ENCODE peak calls at places on chromosomes 13 and 19, in ten cellular contexts. One of them, this sample, is unnamed. For H3K9me3 and H3K36me3, the result is how much of the 10 kb centered on the place peaks cover.

GRCh38 chr13:74687452-74688180 is 553.4 kb upstream of the KLF12 start:
- DNase-seq in mammary epithelial cell: no peak
- DNase-seq in psoas muscle: no peak
- DNase-seq in endothelial cell of umbilical vein: peak
- DNase-seq in heart left ventricle: no peak
- DNase-seq in uterus: peak
- DNase-seq in gastrocnemius medialis: no peak
- DNase-seq in CD8-positive, alpha-beta T cell: no peak
- DNase-seq in heart right ventricle: no peak
- DNase-seq in ovary: no peak
- DNase-seq in this sample: no peak

GRCh38 chr13:26785845-26786630 is 25.5 kb upstream of the GPR12 start:
- DNase-seq in mammary epithelial cell: peak
- DNase-seq in psoas muscle: peak
- DNase-seq in endothelial cell of umbilical vein: no peak
- DNase-seq in heart left ventricle: no peak
- DNase-seq in uterus: no peak
- DNase-seq in gastrocnemius medialis: peak
- DNase-seq in CD8-positive, alpha-beta T cell: peak
- DNase-seq in heart right ventricle: peak
- DNase-seq in ovary: no peak
- DNase-seq in this sample: no peak

GRCh38 chr19:1949304-1950101 is 8.5 kb downstream of the CSNK1G2 start:
- DNase-seq in mammary epithelial cell: no peak
- DNase-seq in psoas muscle: no peak
- DNase-seq in endothelial cell of umbilical vein: no peak
- DNase-seq in heart left ventricle: no peak
- DNase-seq in uterus: no peak
- DNase-seq in gastrocnemius medialis: no peak
- DNase-seq in CD8-positive, alpha-beta T cell: no peak
- DNase-seq in heart right ventricle: no peak
- DNase-seq in ovary: no peak
- DNase-seq in this sample: no peak

GRCh38 chr13:23660249-23660648 is 90.0 kb downstream of the TNFRSF19 start:
- DNase-seq in mammary epithelial cell: no peak
- DNase-seq in psoas muscle: no peak
- DNase-seq in endothelial cell of umbilical vein: no peak
- DNase-seq in heart left ventricle: no peak
- DNase-seq in uterus: no peak
- DNase-seq in gastrocnemius medialis: no peak
- DNase-seq in CD8-positive, alpha-beta T cell: no peak
- DNase-seq in heart right ventricle: no peak
- DNase-seq in ovary: no peak
- DNase-seq in this sample: no peak

GRCh38 chr19:55676384-55676783 is 1.4 kb downstream of the EPN1 start:
- DNase-seq in mammary epithelial cell: peak
- DNase-seq in psoas muscle: no peak
- DNase-seq in endothelial cell of umbilical vein: no peak
- DNase-seq in heart left ventricle: no peak
- DNase-seq in uterus: no peak
- DNase-seq in gastrocnemius medialis: peak
- DNase-seq in CD8-positive, alpha-beta T cell: no peak
- DNase-seq in heart right ventricle: no peak
- DNase-seq in ovary: no peak
- DNase-seq in this sample: no peak

GRCh38 chr13:31201341-31202024 is 1.7 kb downstream of the B3GLCT start:
- DNase-seq in mammary epithelial cell: peak
- DNase-seq in psoas muscle: peak
- DNase-seq in endothelial cell of umbilical vein: no peak
- DNase-seq in heart left ventricle: no peak
- DNase-seq in uterus: peak
- DNase-seq in gastrocnemius medialis: peak
- DNase-seq in CD8-positive, alpha-beta T cell: no peak
- DNase-seq in heart right ventricle: no peak
- DNase-seq in ovary: no peak
- DNase-seq in this sample: peak

GRCh38 chr13:35457258-35457657 is 19.2 kb downstream of the MAB21L1 start:
- DNase-seq in mammary epithelial cell: no peak
- DNase-seq in psoas muscle: no peak
- DNase-seq in endothelial cell of umbilical vein: no peak
- DNase-seq in heart left ventricle: no peak
- DNase-seq in uterus: no peak
- DNase-seq in gastrocnemius medialis: no peak
- DNase-seq in CD8-positive, alpha-beta T cell: no peak
- DNase-seq in heart right ventricle: no peak
- DNase-seq in ovary: no peak
- DNase-seq in this sample: no peak

GRCh38 chr19:5016781-5017180 is 47.9 kb downstream of the KDM4B start:
- DNase-seq in mammary epithelial cell: no peak
- DNase-seq in psoas muscle: no peak
- DNase-seq in endothelial cell of umbilical vein: no peak
- DNase-seq in heart left ventricle: peak
- DNase-seq in uterus: no peak
- DNase-seq in gastrocnemius medialis: no peak
- DNase-seq in CD8-positive, alpha-beta T cell: no peak
- DNase-seq in heart right ventricle: no peak
- DNase-seq in ovary: no peak
- DNase-seq in this sample: no peak

GRCh38 chr19:46868444-46868843 is 7.6 kb downstream of the ARHGAP35 start:
- DNase-seq in mammary epithelial cell: no peak
- DNase-seq in psoas muscle: no peak
- DNase-seq in endothelial cell of umbilical vein: no peak
- DNase-seq in heart left ventricle: no peak
- DNase-seq in uterus: no peak
- DNase-seq in gastrocnemius medialis: no peak
- DNase-seq in CD8-positive, alpha-beta T cell: no peak
- DNase-seq in heart right ventricle: no peak
- DNase-seq in ovary: no peak
- DNase-seq in this sample: no peak

GRCh38 chr13:72180253-72180952 is 313.4 kb upstream of the DACH1 start:
- DNase-seq in mammary epithelial cell: peak
- DNase-seq in psoas muscle: no peak
- DNase-seq in endothelial cell of umbilical vein: no peak
- DNase-seq in heart left ventricle: no peak
- DNase-seq in uterus: no peak
- DNase-seq in gastrocnemius medialis: no peak
- DNase-seq in CD8-positive, alpha-beta T cell: no peak
- DNase-seq in heart right ventricle: no peak
- DNase-seq in ovary: no peak
- DNase-seq in this sample: no peak
- TF ChIP-seq CTCF in mammary epithelial cell: no peak
- TF ChIP-seq CTCF in psoas muscle: no peak
- TF ChIP-seq CTCF in endothelial cell of umbilical vein: no peak
- TF ChIP-seq CTCF in heart left ventricle: no peak
- TF ChIP-seq CTCF in uterus: no peak
- TF ChIP-seq CTCF in gastrocnemius medialis: no peak
- TF ChIP-seq CTCF in CD8-positive, alpha-beta T cell: no peak
- TF ChIP-seq CTCF in heart right ventricle: no peak
- TF ChIP-seq CTCF in ovary: no peak
- TF ChIP-seq CTCF in this sample: no peak

GRCh38 chr19:52095172-52096014 is at the start of gene ZNF841:
- DNase-seq in mammary epithelial cell: peak
- DNase-seq in psoas muscle: peak
- DNase-seq in endothelial cell of umbilical vein: peak
- DNase-seq in heart left ventricle: peak
- DNase-seq in uterus: peak
- DNase-seq in gastrocnemius medialis: peak
- DNase-seq in CD8-positive, alpha-beta T cell: peak
- DNase-seq in heart right ventricle: peak
- DNase-seq in ovary: peak
- DNase-seq in this sample: peak

GRCh38 chr19:52094526-52094925 is 1.0 kb downstream of the ZNF841 start:
- DNase-seq in mammary epithelial cell: no peak
- DNase-seq in psoas muscle: no peak
- DNase-seq in endothelial cell of umbilical vein: no peak
- DNase-seq in heart left ventricle: no peak
- DNase-seq in uterus: no peak
- DNase-seq in gastrocnemius medialis: no peak
- DNase-seq in CD8-positive, alpha-beta T cell: no peak
- DNase-seq in heart right ventricle: no peak
- DNase-seq in ovary: no peak
- DNase-seq in this sample: no peak

GRCh38 chr19:52102782-52103181 is 7.2 kb upstream of the ZNF841 start:
- DNase-seq in mammary epithelial cell: no peak
- DNase-seq in psoas muscle: no peak
- DNase-seq in endothelial cell of umbilical vein: no peak
- DNase-seq in heart left ventricle: no peak
- DNase-seq in uterus: no peak
- DNase-seq in gastrocnemius medialis: no peak
- DNase-seq in CD8-positive, alpha-beta T cell: no peak
- DNase-seq in heart right ventricle: no peak
- DNase-seq in ovary: no peak
- DNase-seq in this sample: no peak

GRCh38 chr19:52102163-52102562 is 6.6 kb upstream of the ZNF841 start:
- DNase-seq in mammary epithelial cell: peak
- DNase-seq in psoas muscle: no peak
- DNase-seq in endothelial cell of umbilical vein: no peak
- DNase-seq in heart left ventricle: no peak
- DNase-seq in uterus: no peak
- DNase-seq in gastrocnemius medialis: no peak
- DNase-seq in CD8-positive, alpha-beta T cell: no peak
- DNase-seq in heart right ventricle: no peak
- DNase-seq in ovary: no peak
- DNase-seq in this sample: no peak

GRCh38 chr19:52099497-52100138 is 4.1 kb upstream of the ZNF841 start:
- DNase-seq in mammary epithelial cell: peak
- DNase-seq in psoas muscle: no peak
- DNase-seq in endothelial cell of umbilical vein: no peak
- DNase-seq in heart left ventricle: no peak
- DNase-seq in uterus: no peak
- DNase-seq in gastrocnemius medialis: no peak
- DNase-seq in CD8-positive, alpha-beta T cell: no peak
- DNase-seq in heart right ventricle: no peak
- DNase-seq in ovary: no peak
- DNase-seq in this sample: no peak
- H3K9me3 ChIP-seq in mammary epithelial cell: under half
- H3K9me3 ChIP-seq in psoas muscle: half or more
- H3K9me3 ChIP-seq in endothelial cell of umbilical vein: under half
- H3K9me3 ChIP-seq in heart left ventricle: under half
- H3K9me3 ChIP-seq in uterus: under half
- H3K9me3 ChIP-seq in gastrocnemius medialis: under half
- H3K9me3 ChIP-seq in CD8-positive, alpha-beta T cell: under half
- H3K9me3 ChIP-seq in heart right ventricle: half or more
- H3K9me3 ChIP-seq in ovary: under half
- H3K9me3 ChIP-seq in this sample: under half

GRCh38 chr13:110575322-110576069 is 14.0 kb upstream of the RAB20 start:
- DNase-seq in mammary epithelial cell: no peak
- DNase-seq in psoas muscle: peak
- DNase-seq in endothelial cell of umbilical vein: no peak
- DNase-seq in heart left ventricle: no peak
- DNase-seq in uterus: no peak
- DNase-seq in gastrocnemius medialis: peak
- DNase-seq in CD8-positive, alpha-beta T cell: no peak
- DNase-seq in heart right ventricle: peak
- DNase-seq in ovary: no peak
- DNase-seq in this sample: no peak
- H3K36me3 ChIP-seq in mammary epithelial cell: under half
- H3K36me3 ChIP-seq in psoas muscle: under half
- H3K36me3 ChIP-seq in endothelial cell of umbilical vein: under half
- H3K36me3 ChIP-seq in heart left ventricle: under half
- H3K36me3 ChIP-seq in uterus: under half
- H3K36me3 ChIP-seq in gastrocnemius medialis: under half
- H3K36me3 ChIP-seq in CD8-positive, alpha-beta T cell: under half
- H3K36me3 ChIP-seq in heart right ventricle: under half
- H3K36me3 ChIP-seq in ovary: under half
- H3K36me3 ChIP-seq in this sample: under half

DNA sequence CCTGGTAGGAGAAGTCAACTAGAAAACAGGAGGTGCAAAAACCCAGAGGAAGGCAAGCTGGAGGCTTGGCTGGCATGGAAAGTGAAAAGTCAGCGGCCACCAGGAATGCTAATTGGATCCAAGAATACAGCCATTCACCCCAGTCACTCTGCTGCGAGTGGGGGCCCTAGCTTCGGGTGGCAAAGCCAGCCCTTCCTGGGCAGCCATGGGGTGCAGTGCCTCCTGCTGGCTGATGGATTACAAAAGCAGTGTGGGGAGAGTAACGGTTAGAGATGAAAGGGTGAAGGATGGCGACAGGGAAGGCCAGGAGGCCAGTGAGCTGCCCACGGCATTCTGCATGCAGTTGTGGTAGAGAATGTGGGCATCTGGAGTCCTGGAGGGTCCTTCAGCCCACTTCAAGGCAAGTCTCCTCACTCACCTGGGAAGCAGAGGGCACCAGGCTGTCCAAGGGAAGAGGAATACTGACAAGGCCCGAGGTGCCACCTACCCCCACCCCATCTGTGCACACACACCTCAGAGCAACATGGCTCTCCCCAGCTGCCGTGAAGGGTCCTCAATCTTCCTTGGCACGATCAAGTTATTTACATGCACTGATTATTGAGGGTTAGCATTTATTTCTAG is 20.3 kb upstream of the EPHX3 start:
- DNase-seq in mammary epithelial cell: no peak
- DNase-seq in psoas muscle: no peak
- DNase-seq in endothelial cell of umbilical vein: peak
- DNase-seq in heart left ventricle: no peak
- DNase-seq in uterus: no peak
- DNase-seq in gastrocnemius medialis: peak
- DNase-seq in CD8-positive, alpha-beta T cell: no peak
- DNase-seq in heart right ventricle: no peak
- DNase-seq in ovary: no peak
- DNase-seq in this sample: no peak
- TF ChIP-seq CTCF in mammary epithelial cell: peak
- TF ChIP-seq CTCF in psoas muscle: peak
- TF ChIP-seq CTCF in endothelial cell of umbilical vein: peak
- TF ChIP-seq CTCF in heart left ventricle: no peak
- TF ChIP-seq CTCF in uterus: no peak
- TF ChIP-seq CTCF in gastrocnemius medialis: peak
- TF ChIP-seq CTCF in CD8-positive, alpha-beta T cell: no peak
- TF ChIP-seq CTCF in heart right ventricle: peak
- TF ChIP-seq CTCF in ovary: no peak
- TF ChIP-seq CTCF in this sample: peak

This sample was measured in BE2C.